ENCODE peak calls at places on chromosomes 6 and 20, in nine cellular contexts. F is psoas muscle, S is spleen, E is Peyer's patch, K is heart left ventricle, Y is A549, J is HCT116, A is PC-9, G is colonic mucosa. C is an unnamed sample. For H3K9me3, the result is how much of the 10 kb centered on the place peaks cover.

GRCh38 chr20:62004614-62005013 is 61.1 kb downstream of the TAF4 start:
- DNase-seq in F (no peak), S (no peak), E (no peak), K (peak), Y (no peak), J (no peak), A (no peak), G (no peak), C (no peak)

GRCh38 chr6:44670146-44670545 is 282.6 kb downstream of the CDC5L start:
- DNase-seq in F (no peak), S (no peak), E (no peak), K (no peak), Y (no peak), J (no peak), A (no peak), G (no peak), C (no peak)

GRCh38 chr20:3071610-3072529 is at the start of gene OXT:
- DNase-seq in F (peak), S (peak), E (peak), K (peak), Y (no peak), J (no peak), A (no peak), G (peak), C (no peak)

GRCh38 chr6:139547082-139547776 is 172.8 kb upstream of the CITED2 start:
- DNase-seq in F (no peak), S (no peak), E (no peak), K (no peak), Y (no peak), J (no peak), A (no peak), G (no peak), C (no peak)

GRCh38 chr20:54173653-54174451 is at the start of gene CYP24A1:
- DNase-seq in F (no peak), S (peak), E (no peak), K (no peak), Y (peak), J (no peak), A (peak), G (no peak), C (no peak)

GRCh38 chr6:110682460-110682853 is 132.8 kb downstream of the CDK19 start:
- DNase-seq in F (no peak), S (no peak), E (no peak), K (peak), Y (peak), J (peak), A (peak), G (peak), C (peak)

GRCh38 chr6:2970753-2971419 is 481 bp downstream of the SERPINB6 start:
- DNase-seq in F (peak), S (peak), E (peak), K (peak), Y (peak), J (no peak), A (peak), G (peak), C (peak)

GRCh38 chr20:33232486-33233072 is 3.2 kb upstream of the BPIFA1 start:
- DNase-seq in F (no peak), S (no peak), E (no peak), K (no peak), Y (no peak), J (no peak), A (no peak), G (no peak), C (no peak)

GRCh38 chr20:10619427-10619826 is 54.4 kb downstream of the JAG1 start:
- DNase-seq in F (no peak), S (no peak), E (no peak), K (no peak), Y (no peak), J (peak), A (no peak), G (no peak), C (no peak)

GRCh38 chr6:7230956-7231713 is 81.9 kb downstream of the SSR1 start:
- DNase-seq in F (no peak), S (no peak), E (no peak), K (no peak), Y (no peak), J (no peak), A (no peak), G (no peak), C (no peak)

GRCh38 chr20:29744071-29744470 is 1513.4 kb upstream of the DEFB115 start:
- DNase-seq in F (no peak), S (peak), E (no peak), K (no peak), Y (no peak), J (no peak), A (no peak), G (no peak), C (no peak)

GRCh38 chr6:110878751-110879539 is 4.4 kb downstream of the AMD1 start:
- DNase-seq in F (no peak), S (no peak), E (no peak), K (no peak), Y (peak), J (no peak), A (no peak), G (peak), C (no peak)

GRCh38 chr6:105550961-105551625 is 148.2 kb upstream of the PREP start:
- DNase-seq in F (no peak), S (no peak), E (no peak), K (no peak), Y (no peak), J (no peak), A (no peak), G (no peak), C (no peak)

GRCh38 chr6:72595812-72596211 is 26.1 kb upstream of the KCNQ5 start:
- DNase-seq in F (no peak), S (no peak), E (no peak), K (no peak), Y (no peak), J (no peak), A (no peak), G (no peak), C (no peak)
- H3K27ac ChIP-seq in F (no peak), S (no peak), E (no peak), K (no peak), Y (no peak), J (no peak), A (no peak), G (no peak), C (no peak)

GRCh38 chr6:6001443-6001842 is 5.3 kb downstream of the NRN1 start:
- DNase-seq in F (no peak), S (no peak), E (no peak), K (no peak), Y (no peak), J (no peak), A (no peak), G (no peak), C (no peak)
- H3K4me3 ChIP-seq in F (no peak), S (no peak), E (no peak), K (no peak), Y (no peak), J (no peak), A (no peak), G (no peak), C (no peak)

GRCh38 chr6:137738931-137739504 is 128.0 kb upstream of the TNFAIP3 start:
- DNase-seq in F (no peak), S (no peak), E (no peak), K (no peak), Y (no peak), J (no peak), A (no peak), G (no peak), C (no peak)

GRCh38 chr6:137738197-137738596 is 128.9 kb upstream of the TNFAIP3 start:
- DNase-seq in F (no peak), S (no peak), E (no peak), K (no peak), Y (no peak), J (no peak), A (no peak), G (no peak), C (peak)

GRCh38 chr6:137740347-137740746 is 126.7 kb upstream of the TNFAIP3 start:
- DNase-seq in F (no peak), S (no peak), E (no peak), K (no peak), Y (no peak), J (no peak), A (no peak), G (no peak), C (no peak)

GRCh38 chr6:137740967-137741761 is 125.9 kb upstream of the TNFAIP3 start:
- DNase-seq in F (no peak), S (no peak), E (no peak), K (no peak), Y (no peak), J (no peak), A (no peak), G (no peak), C (no peak)

DNA sequence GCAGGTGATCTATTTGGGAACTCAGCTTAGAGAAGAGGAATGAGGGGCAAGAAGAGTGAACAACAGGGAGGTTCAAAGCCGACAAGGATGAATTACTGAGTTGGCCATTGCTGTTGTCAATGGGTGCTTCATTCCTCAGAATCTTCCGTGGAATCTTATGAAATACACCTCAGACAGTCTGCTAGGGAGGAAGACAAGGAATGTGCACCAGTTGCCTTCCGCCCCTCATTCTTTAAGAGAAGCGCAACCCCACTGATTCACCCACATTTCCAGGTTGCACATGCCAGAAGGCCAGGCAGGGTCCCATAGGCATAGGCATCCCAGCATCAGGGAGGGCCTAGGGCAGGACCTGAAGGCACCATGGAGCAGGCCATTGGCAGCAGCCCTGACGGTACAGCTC is 127.5 kb upstream of the TNFAIP3 start:
- DNase-seq in F (no peak), S (no peak), E (no peak), K (no peak), Y (no peak), J (no peak), A (no peak), G (no peak), C (no peak)
- H3K9me3 ChIP-seq in F (under half), S (under half), E (under half), K (under half), Y (under half), J (under half), A (under half), G (under half), C (under half)

GRCh38 chr20:47925603-47926002 is 140.3 kb upstream of the SULF2 start:
- DNase-seq in F (no peak), S (no peak), E (no peak), K (no peak), Y (no peak), J (no peak), A (no peak), G (no peak), C (no peak)

GRCh38 chr20:47917549-47918070 is 132.3 kb upstream of the SULF2 start:
- DNase-seq in F (no peak), S (no peak), E (no peak), K (no peak), Y (no peak), J (no peak), A (no peak), G (no peak), C (no peak)

GRCh38 chr20:47921306-47922279 is 136.3 kb upstream of the SULF2 start:
- DNase-seq in F (no peak), S (no peak), E (no peak), K (no peak), Y (no peak), J (no peak), A (no peak), G (no peak), C (no peak)

GRCh38 chr20:47926731-47927130 is 141.4 kb upstream of the SULF2 start:
- DNase-seq in F (no peak), S (no peak), E (no peak), K (no peak), Y (no peak), J (no peak), A (no peak), G (no peak), C (no peak)

DNA sequence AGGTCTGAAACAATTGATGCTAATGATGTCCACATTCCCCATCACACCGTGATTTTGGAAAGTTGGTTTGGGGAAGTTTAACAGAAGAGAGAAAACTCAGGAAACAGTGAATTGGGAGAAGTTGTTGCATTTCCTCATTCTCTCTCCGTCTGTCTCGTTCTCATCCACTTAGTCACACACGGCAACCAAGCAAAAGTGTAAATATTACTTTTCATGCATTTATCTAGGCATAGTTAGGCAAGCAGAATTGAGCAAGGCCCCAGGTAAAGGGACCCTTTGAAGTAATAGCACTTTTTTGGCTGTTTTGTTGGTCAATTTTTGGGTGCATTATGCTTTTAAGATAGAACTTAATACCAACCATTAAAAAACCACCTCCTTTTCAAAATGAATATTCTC is 137.0 kb upstream of the SULF2 start:
- DNase-seq in F (no peak), S (no peak), E (no peak), K (no peak), Y (no peak), J (no peak), A (peak), G (no peak), C (no peak)
- H3K27ac ChIP-seq in F (no peak), S (no peak), E (no peak), K (no peak), Y (no peak), J (no peak), A (peak), G (no peak), C (no peak)

DNA sequence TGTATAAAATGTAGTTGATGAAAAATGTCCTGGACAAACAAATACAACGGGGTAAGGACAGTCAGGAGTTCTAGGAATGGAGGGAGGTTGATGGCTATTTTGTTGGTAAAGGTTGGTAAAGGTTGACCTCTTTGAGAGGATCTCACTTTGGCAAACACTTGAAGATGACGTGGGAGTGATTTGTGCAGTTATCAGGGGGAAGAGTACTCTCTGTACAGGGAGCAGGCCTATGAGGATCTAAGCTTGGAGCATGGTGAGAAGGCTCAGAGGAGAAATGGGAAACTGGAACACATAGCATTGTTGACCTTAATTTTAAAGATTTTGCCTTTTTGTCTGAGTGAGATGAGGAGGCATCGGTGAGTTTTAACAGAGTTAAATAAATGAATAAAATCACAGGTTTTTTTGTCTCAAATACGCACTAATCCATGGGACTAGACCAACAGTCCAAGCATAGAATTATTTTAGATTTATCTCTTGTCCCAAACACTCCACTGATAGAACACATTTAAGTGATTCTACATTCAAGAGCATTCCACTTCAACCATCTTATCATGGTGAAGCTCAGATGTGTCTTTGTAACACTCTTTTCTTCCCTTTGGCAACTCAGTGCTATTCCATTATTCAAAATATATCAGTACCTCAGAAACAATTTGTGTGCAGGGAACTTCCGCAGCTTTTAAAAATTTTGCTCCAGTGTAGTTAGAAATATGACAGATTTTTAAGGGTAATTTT is 5.7 kb downstream of the LAMA2 start:
- DNase-seq in F (no peak), S (no peak), E (no peak), K (no peak), Y (no peak), J (no peak), A (no peak), G (no peak), C (no peak)
- H3K4me3 ChIP-seq in F (no peak), S (no peak), E (no peak), K (peak), Y (no peak), J (no peak), A (no peak), G (no peak), C (no peak)

GRCh38 chr6:92848901-92849300 is 570.5 kb downstream of the EPHA7 start:
- DNase-seq in F (no peak), S (no peak), E (no peak), K (no peak), Y (no peak), J (no peak), A (no peak), G (no peak), C (no peak)

GRCh38 chr6:92847988-92848387 is 571.4 kb downstream of the EPHA7 start:
- DNase-seq in F (no peak), S (no peak), E (no peak), K (no peak), Y (no peak), J (no peak), A (no peak), G (no peak), C (no peak)

GRCh38 chr6:92849636-92850035 is 569.7 kb downstream of the EPHA7 start:
- DNase-seq in F (no peak), S (no peak), E (no peak), K (no peak), Y (no peak), J (no peak), A (peak), G (no peak), C (no peak)

GRCh38 chr6:92848459-92848858 is 570.9 kb downstream of the EPHA7 start:
- DNase-seq in F (no peak), S (no peak), E (no peak), K (no peak), Y (no peak), J (no peak), A (no peak), G (no peak), C (no peak)
- H3K9me3 ChIP-seq in F (under half), S (under half), E (under half), K (under half), Y (under half), J (under half), A (under half), G (under half), C (under half)

GRCh38 chr20:36823126-36823525 is 49.6 kb upstream of the DSN1 start:
- DNase-seq in F (no peak), S (no peak), E (no peak), K (no peak), Y (no peak), J (no peak), A (no peak), G (no peak), C (no peak)

GRCh38 chr20:36820928-36821327 is 47.4 kb upstream of the DSN1 start:
- DNase-seq in F (no peak), S (no peak), E (no peak), K (no peak), Y (no peak), J (no peak), A (peak), G (no peak), C (no peak)

GRCh38 chr20:36820073-36820472 is 46.5 kb upstream of the DSN1 start:
- DNase-seq in F (no peak), S (no peak), E (no peak), K (no peak), Y (no peak), J (no peak), A (no peak), G (no peak), C (no peak)

GRCh38 chr20:36819662-36820061 is 46.1 kb upstream of the DSN1 start:
- DNase-seq in F (no peak), S (no peak), E (no peak), K (no peak), Y (no peak), J (no peak), A (no peak), G (no peak), C (no peak)

DNA sequence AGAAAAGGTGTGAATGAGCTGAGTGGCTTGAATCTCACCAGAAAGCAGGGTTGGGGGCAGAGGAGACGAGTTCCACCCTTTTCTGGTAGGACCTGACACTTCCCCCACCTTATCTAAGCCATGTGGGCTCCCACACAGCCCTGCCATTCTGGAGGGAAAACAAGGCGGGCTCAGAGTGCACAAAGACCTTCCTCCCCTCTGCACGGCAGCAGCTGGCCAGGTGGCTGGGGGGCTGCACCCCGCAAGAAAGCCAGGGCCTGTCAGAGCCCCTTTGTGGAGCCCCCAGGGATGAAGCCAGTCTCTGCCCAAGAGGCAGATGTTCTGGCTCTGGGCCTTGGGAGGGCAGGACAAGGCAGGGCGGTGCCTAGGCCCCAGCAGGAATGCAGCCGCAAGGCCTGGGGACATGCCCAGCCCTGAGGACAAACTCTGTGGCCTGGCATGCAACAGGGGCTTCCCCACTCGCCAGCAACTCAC is 48.4 kb upstream of the DSN1 start:
- DNase-seq in F (no peak), S (no peak), E (no peak), K (peak), Y (no peak), J (no peak), A (peak), G (no peak), C (peak)
- H3K27ac ChIP-seq in F (no peak), S (no peak), E (no peak), K (no peak), Y (no peak), J (no peak), A (no peak), G (no peak), C (peak)

DNA sequence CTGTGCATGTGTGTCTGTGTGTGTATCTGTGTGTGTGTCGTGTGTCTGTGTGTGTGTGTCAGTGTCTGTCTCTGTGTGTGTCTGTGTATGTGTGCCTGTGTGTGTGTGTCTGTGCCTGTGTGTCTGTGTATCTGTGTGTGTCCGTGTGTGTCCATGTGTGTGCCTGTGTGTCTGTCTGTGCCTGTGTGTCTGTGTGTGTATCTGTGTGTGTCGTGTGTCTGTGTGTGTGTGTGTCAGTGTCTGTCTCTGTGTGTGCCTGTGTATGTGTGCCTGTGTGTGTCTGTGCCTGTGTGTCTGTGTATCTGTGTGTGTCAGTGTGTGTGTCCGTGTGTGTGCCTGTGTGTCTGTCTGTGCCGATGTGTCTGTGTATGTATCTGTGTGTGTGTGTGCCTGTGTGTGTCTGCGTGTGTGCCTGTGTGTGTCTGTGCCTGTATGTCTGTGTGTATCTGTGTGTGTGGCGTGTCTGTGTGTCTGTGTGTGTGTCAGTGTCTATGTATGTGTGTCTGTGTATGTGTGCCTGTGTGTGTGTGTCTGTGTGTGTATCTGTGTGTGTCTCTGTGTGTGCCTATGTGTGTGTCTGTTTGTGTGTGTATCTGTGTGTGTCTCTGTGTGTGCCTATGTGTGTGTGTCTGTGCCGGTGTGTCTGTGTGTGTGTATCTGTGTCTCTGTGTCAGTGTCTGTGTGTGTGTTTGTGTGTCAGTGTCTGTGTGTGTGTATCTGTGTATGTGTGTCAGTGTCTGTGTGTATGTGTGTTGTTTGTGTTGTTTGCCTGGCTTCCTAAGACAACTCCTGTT is 11.6 kb downstream of the SNPH start:
- DNase-seq in F (no peak), S (no peak), E (no peak), K (no peak), Y (no peak), J (no peak), A (no peak), G (no peak), C (no peak)
- H3K4me3 ChIP-seq in F (no peak), S (no peak), E (no peak), K (no peak), Y (no peak), J (no peak), A (no peak), G (no peak), C (no peak)

C was measured in adrenal gland.